ENCODE peak calls at places on chromosomes 6 and 20, in six cellular contexts. U is HCT116, B is colonic mucosa, X is mammary epithelial cell, R is fibroblast of mammary gland, Z is dorsolateral prefrontal cortex. G is an unnamed sample.

GRCh38 chr20:42901689-42902518 is 287.8 kb downstream of the PTPRT start:
- DNase-seq in X (no peak), Z (no peak), U (no peak), R (no peak), B (peak; percentile 18), G (no peak)

GRCh38 chr6:25953733-25954132 is 8.9 kb upstream of the TRIM38 start:
- DNase-seq in X (no peak), R (no peak), U (no peak), B (no peak), Z (no peak), G (no peak)

GRCh38 chr20:37863289-37863688 is 39.6 kb upstream of the VSTM2L start:
- DNase-seq in B (no peak), Z (no peak), X (no peak), R (no peak), U (no peak), G (no peak)

GRCh38 chr6:132020138-132020551 is 69.0 kb upstream of the CCN2 start:
- DNase-seq in R (peak; percentile 58), X (no peak), Z (no peak), U (no peak), B (no peak), G (peak; percentile 46)

GRCh38 chr6:117375446-117375845 is 50.3 kb downstream of the ROS1 start:
- DNase-seq in B (no peak), X (no peak), U (no peak), Z (no peak), R (no peak), G (no peak)

GRCh38 chr6:139062921-139063320 is 34.4 kb downstream of the ABRACL start:
- DNase-seq in X (no peak), B (no peak), R (peak; percentile 69), Z (no peak), U (no peak), G (peak; percentile 9)

GRCh38 chr20:10662661-10663458 is 10.9 kb downstream of the JAG1 start:
- DNase-seq in B (no peak), X (no peak), U (no peak), Z (no peak), R (no peak), G (no peak)

GRCh38 chr6:85470023-85470410 is 20.1 kb downstream of the NT5E start:
- DNase-seq in Z (no peak), B (no peak), R (no peak), X (no peak), U (no peak), G (no peak)

GRCh38 chr6:52995913-52996685 is 1.0 kb upstream of the GSTA4 start:
- DNase-seq in R (peak; percentile 88), X (peak; percentile 81), B (peak; percentile 45), Z (no peak), U (peak; percentile 76), G (peak; percentile 83)

GRCh38 chr20:42191140-42191860 is 573.1 kb upstream of the CHD6 start:
- DNase-seq in X (no peak), B (no peak), Z (no peak), U (no peak), R (no peak), G (no peak)

GRCh38 chr6:115908906-115909559 is 151.7 kb downstream of the FRK start:
- DNase-seq in X (no peak), R (no peak), Z (no peak), B (no peak), U (no peak), G (no peak)

GRCh38 chr6:166307082-166307980 is 861 bp downstream of the PRR18 start:
- DNase-seq in Z (no peak), U (no peak), B (no peak), R (peak; percentile 4), X (no peak), G (no peak)

GRCh38 chr6:122722746-122723145 is 56.8 kb upstream of the FABP7 start:
- DNase-seq in B (no peak), Z (no peak), U (no peak), R (peak; percentile 59), X (no peak), G (peak; percentile 16)

GRCh38 chr6:40573221-40573620 is 13.9 kb downstream of the LRFN2 start:
- DNase-seq in X (no peak), U (no peak), Z (no peak), R (no peak), B (no peak), G (no peak)

GRCh38 chr6:48916523-48917050 is 546.5 kb downstream of the MMUT start:
- DNase-seq in R (no peak), B (no peak), X (no peak), Z (no peak), U (no peak), G (no peak)

GRCh38 chr6:161226005-161226964 is 47.6 kb downstream of the AGPAT4 start:
- DNase-seq in R (no peak), Z (no peak), X (no peak), U (no peak), B (no peak), G (no peak)

GRCh38 chr6:7058250-7058923 is 49.4 kb upstream of the RREB1 start:
- DNase-seq in Z (no peak), B (peak; percentile 85), X (peak; percentile 99), U (peak; percentile 97), R (peak; percentile 98), G (peak; percentile 92)

GRCh38 chr20:49636447-49636846 is 68.5 kb upstream of the PTGIS start:
- DNase-seq in R (no peak), Z (no peak), U (no peak), X (no peak), B (no peak), G (no peak)

GRCh38 chr20:14481863-14482262 is 144.5 kb upstream of the FLRT3 start:
- DNase-seq in B (no peak), X (peak; percentile 77), R (peak; percentile 81), U (no peak), Z (no peak), G (peak; percentile 56)

GRCh38 chr20:45098096-45098773 is 2.7 kb downstream of the KCNS1 start:
- DNase-seq in B (peak; percentile 36), Z (peak; percentile 59), R (peak; percentile 35), X (no peak), U (no peak), G (peak; percentile 37)

GRCh38 chr6:17881085-17881883 is 106.2 kb downstream of the KIF13A start:
- DNase-seq in Z (no peak), X (no peak), U (no peak), R (no peak), B (no peak), G (peak; percentile 88)

GRCh38 chr6:88585081-88585692 is 378.2 kb downstream of the RNGTT start:
- DNase-seq in U (no peak), X (no peak), R (no peak), Z (no peak), B (no peak), G (no peak)

GRCh38 chr6:142827356-142827755 is 117.6 kb downstream of the HIVEP2 start:
- DNase-seq in X (no peak), U (no peak), Z (no peak), R (no peak), B (peak; percentile 87), G (no peak)

DNA sequence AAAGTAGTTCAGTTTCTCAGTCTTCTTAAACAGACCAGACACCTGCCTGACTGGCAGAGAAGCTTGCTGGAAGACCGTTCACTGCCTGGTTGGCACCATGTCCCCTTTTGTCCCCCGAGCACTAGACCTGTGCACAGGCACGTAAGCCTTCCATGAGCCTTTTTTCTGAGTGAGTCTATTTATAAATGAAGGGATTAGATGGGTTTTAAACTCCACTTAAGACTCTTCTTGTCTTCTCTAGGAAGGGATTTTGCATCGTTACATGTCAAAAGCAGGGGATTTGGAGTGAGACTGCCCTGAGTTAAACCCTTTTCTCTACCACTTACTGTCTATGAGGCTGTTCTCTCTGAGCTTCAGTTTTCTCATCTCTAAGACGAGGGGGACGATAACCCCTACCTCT is 37.6 kb downstream of the STK35 start:
- DNase-seq in Z (no peak), B (no peak), U (no peak), R (no peak), X (no peak), G (no peak)
- TF ChIP-seq CTCF in Z (no peak), B (no peak), U (no peak), R (no peak), X (no peak), G (no peak)

GRCh38 chr6:33123181-33123580 is 47.4 kb downstream of the HLA-DPB1 start:
- DNase-seq in B (no peak), R (no peak), X (no peak), Z (no peak), U (no peak), G (no peak)

GRCh38 chr6:33124947-33125346 is 49.2 kb downstream of the HLA-DPB1 start:
- DNase-seq in Z (no peak), B (no peak), R (no peak), U (no peak), X (no peak), G (no peak)

GRCh38 chr6:33124525-33124901 is 48.7 kb downstream of the HLA-DPB1 start:
- DNase-seq in B (no peak), U (no peak), Z (no peak), X (no peak), R (no peak), G (no peak)

GRCh38 chr6:33126101-33126714 is 50.4 kb downstream of the HLA-DPB1 start:
- DNase-seq in B (peak; percentile 72), U (peak; percentile 35), X (peak; percentile 17), R (peak; percentile 53), Z (no peak), G (peak; percentile 38)

GRCh38 chr6:33123732-33124524 is 48.1 kb downstream of the HLA-DPB1 start:
- DNase-seq in X (no peak), Z (no peak), R (peak; percentile 60), B (no peak), U (peak; percentile 77), G (peak; percentile 35)
- H3K4me3 ChIP-seq in X (no peak overlapping the region), Z (no peak overlapping the region), R (no peak overlapping the region), B (no peak overlapping the region), U (peak overlapping the region; percentile 1), G (no peak overlapping the region)

GRCh38 chr20:38883081-38883980 is 42.9 kb upstream of the FAM83D start:
- DNase-seq in B (no peak), Z (peak; percentile 91), U (no peak), R (peak; percentile 42), X (no peak), G (no peak)
- TF ChIP-seq CTCF in B (no peak), Z (no peak), U (no peak), R (no peak), X (no peak), G (no peak)

GRCh38 chr6:158854214-158855101 is 35.3 kb upstream of the EZR start:
- DNase-seq in Z (no peak), R (no peak), X (no peak), B (no peak), U (no peak), G (peak; percentile 96)

GRCh38 chr6:158852312-158853071 is 33.3 kb upstream of the EZR start:
- DNase-seq in U (no peak), X (peak; percentile 65), R (no peak), B (peak; percentile 28), Z (no peak), G (no peak)

GRCh38 chr6:158853872-158854213 is 34.7 kb upstream of the EZR start:
- DNase-seq in U (no peak), Z (no peak), R (no peak), B (no peak), X (no peak), G (no peak)

GRCh38 chr6:158850807-158851115 is 31.6 kb upstream of the EZR start:
- DNase-seq in R (peak; percentile 47), U (no peak), X (no peak), B (no peak), Z (no peak), G (peak; percentile 69)

GRCh38 chr6:158853072-158853871 is 34.1 kb upstream of the EZR start:
- DNase-seq in B (peak; percentile 95), R (peak; percentile 78), X (peak; percentile 100), U (peak; percentile 97), Z (no peak), G (peak; percentile 93)
- H3K4me3 ChIP-seq in B (no peak overlapping the region), R (no peak overlapping the region), X (no peak overlapping the region), U (peak overlapping the region; percentile 42), Z (no peak overlapping the region), G (no peak overlapping the region)